ENCODE peak calls at places on chromosomes 5 and 9, in eight cellular contexts. J, M, Z, X, C, K, F and G are unnamed samples.

GRCh38 chr5:79401216-79401615 is 112.7 kb downstream of the HOMER1 start:
- DNase-seq in J (no peak), M (no peak), Z (no peak), X (no peak), C (no peak), K (no peak), F (no peak), G (no peak)

GRCh38 chr9:108543251-108543768 is 312.5 kb downstream of the ACTL7B start:
- DNase-seq in J (no peak), M (no peak), Z (no peak), X (no peak), C (no peak), K (no peak), F (peak), G (no peak)

GRCh38 chr5:171055881-171056454 is 194.2 kb downstream of the RANBP17 start:
- DNase-seq in J (no peak), M (no peak), Z (no peak), X (no peak), C (no peak), K (peak), F (no peak), G (no peak)

GRCh38 chr9:121073038-121073437 is 1.7 kb upstream of the CNTRL start:
- DNase-seq in J (no peak), M (no peak), Z (no peak), X (peak), C (no peak), K (peak), F (no peak), G (no peak)

GRCh38 chr5:97355775-97356174 is 172.7 kb upstream of the RIOK2 start:
- DNase-seq in J (no peak), M (no peak), Z (no peak), X (no peak), C (no peak), K (no peak), F (no peak), G (no peak)

GRCh38 chr9:114056527-114056926 is 21.6 kb downstream of the AMBP start:
- DNase-seq in J (no peak), M (no peak), Z (no peak), X (no peak), C (no peak), K (no peak), F (no peak), G (no peak)

GRCh38 chr5:54611290-54611951 is 93.9 kb downstream of the SNX18 start:
- DNase-seq in J (no peak), M (no peak), Z (no peak), X (no peak), C (no peak), K (peak), F (no peak), G (no peak)

GRCh38 chr5:63805151-63805550 is 157.1 kb downstream of the HTR1A start:
- DNase-seq in J (no peak), M (no peak), Z (no peak), X (no peak), C (no peak), K (no peak), F (no peak), G (no peak)

GRCh38 chr5:157541452-157542118 is 34.0 kb downstream of the ADAM19 start:
- DNase-seq in J (no peak), M (no peak), Z (no peak), X (no peak), C (no peak), K (peak), F (no peak), G (no peak)

GRCh38 chr9:112836394-112836793 is 54.3 kb downstream of the SLC46A2 start:
- DNase-seq in J (no peak), M (no peak), Z (no peak), X (no peak), C (no peak), K (no peak), F (no peak), G (no peak)

GRCh38 chr9:74645007-74645639 is 148.0 kb downstream of the RORB start:
- DNase-seq in J (no peak), M (no peak), Z (no peak), X (no peak), C (no peak), K (peak), F (no peak), G (peak)

GRCh38 chr9:4463824-4464223 is 26.4 kb upstream of the SLC1A1 start:
- DNase-seq in J (no peak), M (no peak), Z (no peak), X (no peak), C (no peak), K (peak), F (no peak), G (no peak)

GRCh38 chr9:15308511-15308910 is 1.5 kb upstream of the TTC39B start:
- DNase-seq in J (no peak), M (no peak), Z (no peak), X (peak), C (no peak), K (peak), F (peak), G (no peak)

GRCh38 chr5:168917947-168918600 is 338.9 kb upstream of the PANK3 start:
- DNase-seq in J (no peak), M (no peak), Z (no peak), X (no peak), C (no peak), K (no peak), F (no peak), G (no peak)

GRCh38 chr5:173789031-173789920 is 98.9 kb upstream of the CPEB4 start:
- DNase-seq in J (no peak), M (no peak), Z (no peak), X (peak), C (no peak), K (peak), F (no peak), G (no peak)

GRCh38 chr9:76510041-76510440 is 51.1 kb downstream of the GCNT1 start:
- DNase-seq in J (no peak), M (no peak), Z (no peak), X (no peak), C (no peak), K (peak), F (no peak), G (no peak)

GRCh38 chr5:129768715-129769114 is 20.8 kb downstream of the MINAR2 start:
- DNase-seq in J (no peak), M (no peak), Z (no peak), X (no peak), C (no peak), K (no peak), F (no peak), G (no peak)